ENCODE peak calls at places on chromosome 2, in six cellular contexts. N is tibial nerve; Q is esophagus muscularis mucosa; I is pancreas; J is DND-41; T is CD4-positive, alpha-beta T cell. V is an unnamed sample.

GRCh38 chr2:232632904-232633412 is 446 bp upstream of the EFHD1 start:
- DNase-seq in N (peak; percentile 38), Q (no peak), I (no peak), J (no peak), T (no peak), V (no peak)

GRCh38 chr2:84477886-84478285 is 18.8 kb upstream of the SUCLG1 start:
- DNase-seq in N (no peak), Q (no peak), I (no peak), J (no peak), T (no peak), V (no peak)

GRCh38 chr2:19823507-19823906 is 78.3 kb downstream of the TTC32 start:
- DNase-seq in N (no peak), Q (no peak), I (no peak), J (no peak), T (no peak), V (no peak)

GRCh38 chr2:136436921-136437320 is 319.0 kb upstream of the CXCR4 start:
- DNase-seq in N (no peak), Q (peak; percentile 64), I (no peak), J (no peak), T (no peak), V (no peak)

GRCh38 chr2:233022561-233022960 is 9.5 kb upstream of the NGEF start:
- DNase-seq in N (no peak), Q (no peak), I (no peak), J (no peak), T (no peak), V (no peak)

GRCh38 chr2:239791727-239792648 is 233.2 kb downstream of the NDUFA10 start:
- DNase-seq in N (no peak), Q (no peak), I (no peak), J (no peak), T (no peak), V (no peak)

GRCh38 chr2:15561574-15562344 is 625 bp upstream of the NBAS start:
- DNase-seq in N (no peak), Q (no peak), I (no peak), J (no peak), T (peak; percentile 10), V (no peak)

GRCh38 chr2:72921866-72922265 is 4.5 kb downstream of the EMX1 start:
- DNase-seq in N (no peak), Q (no peak), I (no peak), J (no peak), T (no peak), V (no peak)

GRCh38 chr2:48719480-48720177 is 35.9 kb downstream of the LHCGR start:
- DNase-seq in N (no peak), Q (no peak), I (no peak), J (no peak), T (no peak), V (no peak)

GRCh38 chr2:173264152-173264551 is 90.5 kb upstream of the CDCA7 start:
- DNase-seq in N (no peak), Q (no peak), I (no peak), J (no peak), T (no peak), V (no peak)

GRCh38 chr2:31207790-31208189 is 9.5 kb downstream of the CAPN14 start:
- DNase-seq in N (no peak), Q (no peak), I (no peak), J (no peak), T (no peak), V (no peak)

GRCh38 chr2:11559786-11560155 is 25.9 kb downstream of the GREB1 start:
- DNase-seq in N (no peak), Q (no peak), I (no peak), J (no peak), T (no peak), V (peak; percentile 25)

GRCh38 chr2:127707890-127708648 is 6.8 kb downstream of the SFT2D3 start:
- DNase-seq in N (no peak), Q (peak; percentile 62), I (no peak), J (no peak), T (no peak), V (no peak)

GRCh38 chr2:206004004-206004693 is 81.8 kb downstream of the INO80D start:
- DNase-seq in N (no peak), Q (no peak), I (no peak), J (no peak), T (no peak), V (no peak)

GRCh38 chr2:201258666-201258999 is 1.7 kb upstream of the CASP8 start:
- DNase-seq in N (no peak), Q (no peak), I (no peak), J (no peak), T (no peak), V (no peak)

GRCh38 chr2:60550151-60550983 is 3.1 kb downstream of the BCL11A start:
- DNase-seq in N (no peak), Q (no peak), I (peak; percentile 81), J (peak; percentile 89), T (peak; percentile 30), V (peak; percentile 66)

GRCh38 chr2:1639086-1639858 is 105.0 kb downstream of the PXDN start:
- DNase-seq in N (no peak), Q (no peak), I (no peak), J (no peak), T (no peak), V (no peak)

GRCh38 chr2:1640301-1641135 is 103.8 kb downstream of the PXDN start:
- DNase-seq in N (no peak), Q (no peak), I (no peak), J (no peak), T (no peak), V (no peak)

GRCh38 chr2:1643220-1643619 is 101.1 kb downstream of the PXDN start:
- DNase-seq in N (no peak), Q (no peak), I (no peak), J (no peak), T (no peak), V (peak; percentile 79)

GRCh38 chr2:1642066-1642861 is 102.1 kb downstream of the PXDN start:
- DNase-seq in N (no peak), Q (no peak), I (no peak), J (no peak), T (no peak), V (no peak)

GRCh38 chr2:1641498-1641897 is 102.8 kb downstream of the PXDN start:
- DNase-seq in N (no peak), Q (no peak), I (no peak), J (no peak), T (no peak), V (no peak)
- H3K27ac ChIP-seq in N (peak overlapping the region; percentile 84), Q (peak overlapping the region; percentile 84), I (no peak overlapping the region), J (no peak overlapping the region), T (no peak overlapping the region), V (peak overlapping the region; percentile 71)

GRCh38 chr2:171941316-171941699 is 19.0 kb downstream of the HAT1 start:
- DNase-seq in N (no peak), Q (no peak), I (no peak), J (no peak), T (no peak), V (no peak)
- H3K9me3 ChIP-seq in N (no peaks in the 10 kb centered on the region), Q (no peaks in the 10 kb centered on the region), I (no peaks in the 10 kb centered on the region), J (no peaks in the 10 kb centered on the region), T (no peaks in the 10 kb centered on the region), V (no peaks in the 10 kb centered on the region)

GRCh38 chr2:181005809-181006208 is 25.4 kb downstream of the UBE2E3 start:
- DNase-seq in N (no peak), Q (no peak), I (no peak), J (no peak), T (no peak), V (no peak)
- H3K27ac ChIP-seq in N (no peak overlapping the region), Q (no peak overlapping the region), I (no peak overlapping the region), J (no peak overlapping the region), T (no peak overlapping the region), V (no peak overlapping the region)

GRCh38 chr2:39696072-39696471 is 30.4 kb downstream of the TMEM178A start:
- DNase-seq in N (no peak), Q (no peak), I (no peak), J (no peak), T (no peak), V (no peak)
- H3K9me3 ChIP-seq in N (no peaks in the 10 kb centered on the region), Q (peaks cover 14% of the 10 kb centered on the region), I (no peaks in the 10 kb centered on the region), J (peaks cover 4% of the 10 kb centered on the region), T (peaks cover 4% of the 10 kb centered on the region), V (peaks cover 4% of the 10 kb centered on the region)

GRCh38 chr2:7989823-7990222 is 692.0 kb upstream of the ID2 start:
- DNase-seq in N (no peak), Q (no peak), I (no peak), J (no peak), T (no peak), V (no peak)

GRCh38 chr2:7992612-7993596 is 689.0 kb upstream of the ID2 start:
- DNase-seq in N (no peak), Q (no peak), I (no peak), J (no peak), T (no peak), V (no peak)

GRCh38 chr2:7999683-8000476 is 682.0 kb upstream of the ID2 start:
- DNase-seq in N (no peak), Q (no peak), I (no peak), J (no peak), T (no peak), V (no peak)

GRCh38 chr2:7997279-7997678 is 684.6 kb upstream of the ID2 start:
- DNase-seq in N (no peak), Q (no peak), I (no peak), J (no peak), T (no peak), V (no peak)

GRCh38 chr2:7994397-7994951 is 687.4 kb upstream of the ID2 start:
- DNase-seq in N (no peak), Q (no peak), I (peak; percentile 41), J (no peak), T (no peak), V (no peak)
- H3K27ac ChIP-seq in N (no peak overlapping the region), Q (no peak overlapping the region), I (no peak overlapping the region), J (no peak overlapping the region), T (no peak overlapping the region), V (no peak overlapping the region)

GRCh38 chr2:120719471-120719870 is 16.2 kb upstream of the GLI2 start:
- DNase-seq in N (no peak), Q (no peak), I (no peak), J (no peak), T (no peak), V (no peak)

GRCh38 chr2:120720746-120721145 is 14.9 kb upstream of the GLI2 start:
- DNase-seq in N (no peak), Q (no peak), I (no peak), J (no peak), T (no peak), V (no peak)

GRCh38 chr2:120722211-120722602 is 13.5 kb upstream of the GLI2 start:
- DNase-seq in N (no peak), Q (no peak), I (no peak), J (no peak), T (no peak), V (no peak)

GRCh38 chr2:120720176-120720575 is 15.5 kb upstream of the GLI2 start:
- DNase-seq in N (no peak), Q (no peak), I (no peak), J (no peak), T (no peak), V (no peak)

GRCh38 chr2:120722603-120723421 is 12.9 kb upstream of the GLI2 start:
- DNase-seq in N (no peak), Q (no peak), I (no peak), J (no peak), T (no peak), V (no peak)
- H3K9me3 ChIP-seq in N (no peaks in the 10 kb centered on the region), Q (peaks cover 8% of the 10 kb centered on the region), I (no peaks in the 10 kb centered on the region), J (no peaks in the 10 kb centered on the region), T (no peaks in the 10 kb centered on the region), V (no peaks in the 10 kb centered on the region)

V was measured in ascending aorta.